ENCODE peak calls at places on chromosomes 6 and 20, in six cellular contexts. K is LNCaP clone FGC, Z is AML-193, W is D341Med, Y is SW480, H is iris pigment epithelial cell. I is an unnamed sample.

GRCh38 chr6:36608788-36609563 is 14.8 kb downstream of the SRSF3 start:
- DNase-seq in Z (no peak), Y (no peak), K (no peak), H (no peak), W (no peak), I (no peak)

GRCh38 chr6:134123666-134124208 is 71.3 kb upstream of the SLC2A12 start:
- DNase-seq in H (peak), Z (peak), Y (peak), K (no peak), W (peak), I (no peak)

GRCh38 chr20:59690101-59690500 is 85.8 kb downstream of the PHACTR3 start:
- DNase-seq in W (no peak), K (no peak), H (no peak), Y (no peak), Z (no peak), I (no peak)

GRCh38 chr20:34397096-34397495 is 34.0 kb downstream of the ITCH start:
- DNase-seq in W (no peak), K (no peak), H (peak), Y (no peak), Z (no peak), I (no peak)

GRCh38 chr6:137093183-137094069 is 48.7 kb upstream of the IL20RA start:
- DNase-seq in Y (no peak), H (no peak), K (no peak), W (no peak), Z (no peak), I (no peak)

GRCh38 chr20:20237093-20237959 is 130.6 kb upstream of the INSM1 start:
- DNase-seq in Y (peak), W (peak), K (no peak), H (peak), Z (peak), I (peak)

GRCh38 chr20:6898928-6899327 is 131.4 kb downstream of the BMP2 start:
- DNase-seq in Y (no peak), K (no peak), Z (no peak), W (no peak), H (no peak), I (no peak)

GRCh38 chr6:144285798-144286502 is 815 bp downstream of the UTRN start:
- DNase-seq in H (peak), Y (peak), Z (peak), W (peak), K (peak), I (peak)

I was measured in stimulated activated naive CD8-positive, alpha-beta T cell treated with anti-CD3 and anti-CD28 coated beads, Interleukin-15, amount 100 ng/mL, for 72 hours.